ENCODE peak calls at places on chromosomes 1 and 21, in eight cellular contexts. N is HCT116, F is GM23338, C is K562, R is Panc1, H is SK-N-SH, G is HepG2, U is GM12878. T is an unnamed sample.

GRCh38 chr21:25528511-25528910 is 78.8 kb downstream of the MRPL39 start:
- DNase-seq in C (no peak), U (no peak), R (no peak), H (no peak), F (no peak), N (no peak), G (no peak), T (no peak)

GRCh38 chr1:12031039-12031980 is 12.0 kb downstream of the MIIP start:
- DNase-seq in R (no peak), U (no peak), N (no peak), G (no peak), H (peak; percentile 80), F (peak; percentile 64), C (peak; percentile 70), T (no peak)

GRCh38 chr1:149986486-149987296 is 23.8 kb downstream of the OTUD7B start:
- DNase-seq in G (no peak), R (no peak), C (no peak), N (no peak), F (no peak), U (no peak), H (no peak), T (no peak)

GRCh38 chr1:206662396-206663092 is 22.2 kb upstream of the MAPKAPK2 start:
- DNase-seq in N (no peak), G (no peak), C (no peak), F (no peak), R (no peak), U (no peak), H (no peak), T (no peak)

GRCh38 chr21:42238185-42238934 is 19.4 kb downstream of the ABCG1 start:
- DNase-seq in C (no peak), U (peak; percentile 57), F (no peak), H (no peak), G (no peak), R (no peak), N (no peak), T (no peak)

GRCh38 chr1:151819227-151819835 is 12.3 kb downstream of the RORC start:
- DNase-seq in H (no peak), G (no peak), U (no peak), N (no peak), F (no peak), R (no peak), C (no peak), T (no peak)

GRCh38 chr21:39673736-39674135 is 61.0 kb downstream of the B3GALT5 start:
- DNase-seq in H (no peak), C (no peak), F (no peak), G (no peak), R (no peak), U (no peak), N (no peak), T (no peak)

GRCh38 chr1:203219934-203220333 is 9.5 kb downstream of the CHIT1 start:
- DNase-seq in U (no peak), N (no peak), H (no peak), F (peak; percentile 45), C (no peak), R (no peak), G (no peak), T (no peak)

GRCh38 chr1:8004803-8005573 is 21.1 kb downstream of the ERRFI1 start:
- DNase-seq in N (no peak), C (peak; percentile 58), G (peak; percentile 89), F (no peak), H (peak; percentile 48), R (no peak), U (no peak), T (no peak)

GRCh38 chr1:175203570-175203969 is 11.0 kb upstream of the KIAA0040 start:
- DNase-seq in N (no peak), R (no peak), F (no peak), C (no peak), U (no peak), G (no peak), H (no peak), T (no peak)

GRCh38 chr1:175200626-175201025 is 8.1 kb upstream of the KIAA0040 start:
- DNase-seq in C (no peak), R (no peak), U (no peak), F (no peak), G (no peak), N (no peak), H (no peak), T (no peak)

GRCh38 chr1:175206687-175207086 is 14.1 kb upstream of the KIAA0040 start:
- DNase-seq in H (no peak), R (no peak), G (no peak), U (no peak), F (no peak), N (no peak), C (no peak), T (no peak)

GRCh38 chr1:175201061-175201508 is 8.5 kb upstream of the KIAA0040 start:
- DNase-seq in F (no peak), G (no peak), C (no peak), U (no peak), N (no peak), H (no peak), R (no peak), T (no peak)

DNA sequence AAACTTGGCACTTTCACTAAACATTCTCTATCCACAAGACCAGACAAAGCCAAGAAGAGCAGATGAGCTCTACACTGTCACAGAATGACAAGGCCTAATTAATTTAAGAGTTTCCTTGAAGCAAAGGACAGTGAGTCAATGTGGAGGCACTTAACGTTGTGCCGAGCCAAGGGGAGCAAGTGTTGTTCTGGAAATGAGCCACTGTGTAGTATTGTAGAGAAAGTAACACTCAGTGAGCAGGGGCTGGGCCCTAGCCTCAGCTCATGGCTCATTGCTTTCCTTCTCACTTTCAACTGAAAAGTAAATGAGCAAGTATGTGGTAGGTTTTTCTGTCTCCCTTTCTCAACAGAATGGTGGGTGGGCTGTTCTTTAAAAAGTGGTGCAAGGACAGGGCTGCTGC is 11.7 kb upstream of the KIAA0040 start:
- DNase-seq in G (no peak), R (no peak), U (no peak), N (no peak), C (no peak), H (no peak), F (no peak), T (no peak)
- TF ChIP-seq POLR2AphosphoS5 in G (no peak), R (no peak), U (no peak), N (no peak), C (no peak), H (no peak), F (no peak), T (no peak)

GRCh38 chr1:201461193-201461657 is 7.8 kb downstream of the PHLDA3 start:
- DNase-seq in R (peak; percentile 92), C (no peak), F (no peak), N (peak; percentile 86), G (peak; percentile 73), U (no peak), H (no peak), T (no peak)

GRCh38 chr1:201465698-201466290 is 3.2 kb downstream of the PHLDA3 start:
- DNase-seq in N (no peak), U (no peak), C (no peak), H (no peak), R (no peak), G (no peak), F (no peak), T (no peak)

GRCh38 chr1:201460783-201461182 is 8.2 kb downstream of the PHLDA3 start:
- DNase-seq in U (no peak), G (no peak), N (no peak), H (no peak), F (no peak), R (no peak), C (no peak), T (no peak)

GRCh38 chr1:201461783-201462441 is 7.1 kb downstream of the PHLDA3 start:
- DNase-seq in H (no peak), R (peak; percentile 71), N (peak; percentile 68), G (peak; percentile 56), U (no peak), C (peak; percentile 88), F (no peak), T (no peak)

DNA sequence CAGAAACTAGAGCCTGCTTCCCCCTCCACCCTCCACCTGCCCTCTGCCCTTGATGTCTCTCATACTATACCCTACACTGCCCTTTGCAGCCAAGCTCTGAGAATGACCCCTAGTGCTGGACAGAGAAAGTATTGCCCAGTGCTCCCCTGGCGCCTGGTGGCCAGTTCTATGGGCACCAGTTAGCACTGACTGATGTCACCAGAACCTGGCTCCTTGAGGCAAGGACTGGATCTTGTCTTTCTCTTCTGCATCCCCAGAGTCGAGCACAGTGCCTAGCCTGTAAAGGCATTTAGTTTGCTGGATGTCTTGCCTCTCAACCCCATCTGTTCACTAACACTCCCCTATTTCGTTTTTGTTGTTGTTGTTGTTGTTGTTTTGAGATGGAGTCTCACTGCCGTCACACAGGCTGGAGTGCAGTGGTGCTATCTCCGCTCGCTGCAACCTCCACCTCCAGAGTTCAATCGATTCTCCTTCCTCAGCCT is 5.9 kb downstream of the PHLDA3 start:
- DNase-seq in G (peak; percentile 45), N (no peak), R (no peak), F (peak; percentile 54), H (peak; percentile 51), C (no peak), U (no peak), T (no peak)
- TF ChIP-seq CTCF in G (peak; percentile 52), N (peak; percentile 59), R (peak; percentile 78), F (peak; percentile 44), H (peak; percentile 51), C (peak; percentile 44), U (peak; percentile 11), T (no peak)

DNA sequence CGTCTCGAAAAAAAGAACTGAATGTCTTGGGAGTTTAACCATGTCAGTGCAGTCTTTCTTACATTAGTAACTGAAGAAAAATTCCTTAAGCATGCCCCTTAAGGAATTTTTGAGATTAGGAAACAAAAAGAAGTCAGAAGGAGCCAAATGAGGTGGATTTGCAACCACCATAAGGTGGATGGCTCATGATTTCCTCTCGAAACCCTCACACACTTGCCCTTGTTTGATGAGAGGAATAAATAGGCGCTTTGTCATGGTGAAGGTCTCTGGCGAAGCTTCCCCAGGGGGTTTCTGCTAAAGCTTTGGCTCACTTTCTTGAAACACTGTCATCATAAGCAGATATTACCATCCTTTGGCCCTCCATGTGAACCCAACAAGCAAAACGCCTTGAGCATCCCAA is 68.2 kb downstream of the POFUT2 start:
- DNase-seq in N (no peak), C (no peak), R (no peak), H (no peak), F (no peak), G (no peak), U (no peak), T (no peak)
- TF ChIP-seq REST in N (no peak), C (no peak), R (no peak), H (no peak), F (no peak), G (no peak), U (no peak), T (no peak)

DNA sequence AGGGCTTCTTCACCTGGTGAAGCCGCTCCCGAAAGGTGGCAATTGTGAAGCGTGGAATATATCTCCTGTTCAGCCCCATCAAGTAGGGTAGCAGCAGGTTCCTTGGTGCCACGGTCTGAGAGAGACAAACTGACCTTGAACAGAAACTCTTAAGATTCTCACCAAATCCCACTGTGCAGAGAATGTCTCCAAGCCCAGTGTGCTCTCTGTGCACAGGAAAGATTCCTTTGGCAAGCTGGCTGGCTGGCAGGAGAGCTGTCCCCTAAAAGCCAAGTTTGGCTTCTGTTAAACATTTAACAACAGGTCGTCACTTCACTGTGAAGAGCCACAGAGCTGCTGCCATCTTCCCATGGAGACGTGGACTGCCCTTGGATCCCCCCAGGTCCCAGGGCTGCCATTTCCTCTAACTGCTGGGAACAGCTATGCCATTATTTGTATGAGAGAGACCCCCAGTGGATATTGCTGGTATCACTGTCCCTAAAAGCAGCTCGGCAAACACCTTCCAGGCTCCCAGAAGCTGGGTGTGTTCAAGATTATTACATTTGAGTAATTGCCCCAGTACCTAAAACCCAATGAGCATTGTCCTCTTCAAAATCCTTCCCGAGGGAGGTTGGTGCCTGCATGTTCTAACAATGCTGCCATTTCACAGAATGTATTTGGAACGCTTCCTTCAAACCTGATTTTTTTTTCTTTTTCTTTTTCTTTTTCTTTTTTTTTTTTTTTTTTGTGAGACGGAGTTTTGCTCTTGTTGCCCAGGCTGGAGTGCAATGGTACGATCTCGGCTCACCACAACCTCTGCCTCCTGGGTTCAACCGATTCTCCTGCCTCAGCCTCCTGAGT is 71.8 kb downstream of the CD58 start:
- DNase-seq in U (no peak), H (peak; percentile 88), N (peak; percentile 55), C (peak; percentile 76), G (peak; percentile 68), F (peak; percentile 89), R (no peak), T (no peak)
- TF ChIP-seq POLR2AphosphoS5 in U (no peak), H (no peak), N (no peak), C (no peak), G (no peak), F (no peak), R (no peak), T (no peak)

T was measured in HL-60.